ENCODE peak calls at places on chromosomes 12 and 14, in five cellular contexts. A, F, V, C and Q are unnamed samples.

GRCh38 chr14:52268191-52269061 is 928 bp downstream of the PTGDR start:
- DNase-seq in A (peak), F (peak), V (no peak), C (no peak), Q (no peak)

GRCh38 chr12:25587346-25587745 is 34.3 kb upstream of the LMNTD1 start:
- DNase-seq in A (no peak), F (no peak), V (no peak), C (no peak), Q (no peak)

GRCh38 chr12:64635356-64635998 is 25.2 kb downstream of the RASSF3 start:
- DNase-seq in A (no peak), F (no peak), V (no peak), C (no peak), Q (no peak)

GRCh38 chr12:77796775-77797174 is 33.9 kb upstream of the NAV3 start:
- DNase-seq in A (peak), F (peak), V (no peak), C (no peak), Q (no peak)

GRCh38 chr14:97177016-97177415 is 379.8 kb downstream of the VRK1 start:
- DNase-seq in A (no peak), F (peak), V (no peak), C (no peak), Q (no peak)

GRCh38 chr12:86186449-86186848 is 69.7 kb downstream of the MGAT4C start:
- DNase-seq in A (peak), F (peak), V (no peak), C (no peak), Q (no peak)

GRCh38 chr12:90909069-90909676 is 45.8 kb downstream of the CCER1 start:
- DNase-seq in A (peak), F (peak), V (no peak), C (no peak), Q (no peak)

GRCh38 chr14:75875958-75876357 is 105.8 kb downstream of the TGFB3 start:
- DNase-seq in A (no peak), F (peak), V (no peak), C (no peak), Q (no peak)

GRCh38 chr14:79420725-79421124 is 790.6 kb downstream of the DIO2 start:
- DNase-seq in A (no peak), F (no peak), V (no peak), C (no peak), Q (no peak)

GRCh38 chr12:25276199-25276937 is 25.6 kb upstream of the KRAS start:
- DNase-seq in A (peak), F (peak), V (no peak), C (peak), Q (peak)

GRCh38 chr14:74510211-74510931 is 16.8 kb downstream of the ISCA2 start:
- DNase-seq in A (no peak), F (peak), V (no peak), C (no peak), Q (no peak)

GRCh38 chr12:52181757-52182156 is 10.1 kb downstream of the KRT80 start:
- DNase-seq in A (peak), F (no peak), V (no peak), C (no peak), Q (no peak)

GRCh38 chr12:79082595-79082994 is 218.0 kb downstream of the SYT1 start:
- DNase-seq in A (no peak), F (no peak), V (no peak), C (no peak), Q (no peak)

GRCh38 chr14:33904609-33905008 is 46.3 kb downstream of the EGLN3 start:
- DNase-seq in A (no peak), F (no peak), V (no peak), C (no peak), Q (no peak)

GRCh38 chr14:66496188-66496807 is 10.1 kb downstream of the CCDC196 start:
- DNase-seq in A (no peak), F (peak), V (no peak), C (no peak), Q (no peak)

GRCh38 chr12:63905523-63905922 is 61.0 kb downstream of the SRGAP1 start:
- DNase-seq in A (no peak), F (peak), V (no peak), C (no peak), Q (no peak)

GRCh38 chr12:13000616-13000934 is 510 bp upstream of the HEBP1 start:
- DNase-seq in A (no peak), F (no peak), V (no peak), C (no peak), Q (no peak)

GRCh38 chr12:76409074-76409473 is 60.9 kb upstream of the BBS10 start:
- DNase-seq in A (no peak), F (no peak), V (no peak), C (no peak), Q (no peak)

GRCh38 chr12:31033681-31034080 is 40.0 kb upstream of the DDX11 start:
- DNase-seq in A (no peak), F (no peak), V (no peak), C (no peak), Q (no peak)

GRCh38 chr14:68232643-68233055 is 413.1 kb downstream of the RAD51B start:
- DNase-seq in A (peak), F (peak), V (peak), C (peak), Q (peak)

GRCh38 chr14:94171208-94171607 is 2.9 kb upstream of the PPP4R4 start:
- DNase-seq in A (no peak), F (peak), V (no peak), C (no peak), Q (no peak)

GRCh38 chr12:59134750-59135149 is 214.4 kb upstream of the LRIG3 start:
- DNase-seq in A (no peak), F (no peak), V (no peak), C (no peak), Q (no peak)

GRCh38 chr12:91681751-91682150 is 463.9 kb downstream of the BTG1 start:
- DNase-seq in A (no peak), F (no peak), V (no peak), C (no peak), Q (no peak)

GRCh38 chr12:6078378-6079083 is 45.9 kb downstream of the VWF start:
- DNase-seq in A (peak), F (peak), V (no peak), C (no peak), Q (no peak)

GRCh38 chr12:46556820-46557524 is 184.4 kb upstream of the SLC38A2 start:
- DNase-seq in A (peak), F (peak), V (no peak), C (no peak), Q (no peak)

GRCh38 chr14:70808023-70808401 is 1.3 kb downstream of the MAP3K9 start:
- DNase-seq in A (no peak), F (no peak), V (no peak), C (peak), Q (peak)

GRCh38 chr12:15558915-15559528 is 230.2 kb downstream of the EPS8 start:
- DNase-seq in A (peak), F (peak), V (no peak), C (no peak), Q (no peak)

GRCh38 chr12:127773520-127773919 is 493.4 kb upstream of the TMEM132C start:
- DNase-seq in A (no peak), F (no peak), V (no peak), C (no peak), Q (no peak)

GRCh38 chr14:105067140-105067968 is 2.1 kb upstream of the GPR132 start:
- DNase-seq in A (no peak), F (peak), V (no peak), C (no peak), Q (no peak)

GRCh38 chr14:60232185-60232584 is 16.8 kb upstream of the PPM1A start:
- DNase-seq in A (no peak), F (no peak), V (no peak), C (no peak), Q (no peak)

GRCh38 chr12:54378791-54379400 is 5.6 kb downstream of the ZNF385A start:
- DNase-seq in A (peak), F (no peak), V (peak), C (peak), Q (no peak)

GRCh38 chr12:109888179-109889020 is 8.1 kb upstream of the GLTP start:
- DNase-seq in A (peak), F (peak), V (no peak), C (no peak), Q (no peak)

GRCh38 chr12:102993537-102993936 is 36.1 kb downstream of the ASCL1 start:
- DNase-seq in A (no peak), F (no peak), V (no peak), C (no peak), Q (no peak)

GRCh38 chr14:23641180-23641914 is 5.2 kb downstream of the DHRS2 start:
- DNase-seq in A (no peak), F (no peak), V (no peak), C (no peak), Q (no peak)

GRCh38 chr14:23639891-23640523 is 3.8 kb downstream of the DHRS2 start:
- DNase-seq in A (no peak), F (no peak), V (no peak), C (no peak), Q (no peak)

GRCh38 chr14:23641915-23642588 is 5.9 kb downstream of the DHRS2 start:
- DNase-seq in A (no peak), F (no peak), V (no peak), C (no peak), Q (no peak)

GRCh38 chr14:23639048-23639890 is 3.1 kb downstream of the DHRS2 start:
- DNase-seq in A (no peak), F (no peak), V (no peak), C (no peak), Q (no peak)

DNA sequence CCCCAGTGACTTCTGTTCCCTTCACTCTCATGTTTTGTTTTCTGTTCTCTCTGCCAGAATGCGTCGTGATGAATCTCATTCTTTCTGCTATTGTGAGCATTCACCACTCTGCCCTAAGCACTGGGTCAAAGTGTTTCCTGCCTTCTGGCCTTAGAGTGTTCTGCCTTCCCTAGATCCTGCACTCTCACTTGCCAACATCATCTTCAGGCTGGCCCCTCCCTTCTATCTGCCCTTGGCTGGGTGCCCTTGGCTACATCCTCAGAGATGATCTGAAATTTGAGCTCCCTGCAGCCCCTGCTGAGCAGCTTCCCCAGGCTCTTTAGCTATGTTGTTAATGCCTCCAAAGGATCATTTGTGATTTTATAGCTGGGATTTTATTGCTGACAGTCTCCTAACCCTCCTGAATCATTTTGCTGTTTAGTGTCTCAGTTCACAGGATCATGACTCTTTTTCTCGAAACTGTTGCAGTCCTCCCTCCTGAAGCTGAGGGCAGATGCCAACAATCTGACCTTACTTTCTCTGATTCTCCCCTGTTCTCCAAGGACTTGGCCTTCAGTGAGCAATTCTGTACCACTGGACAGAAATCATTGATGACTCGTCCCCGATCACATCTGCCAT is 4.5 kb downstream of the DHRS2 start:
- DNase-seq in A (peak), F (peak), V (peak), C (no peak), Q (peak)
- H3K27ac ChIP-seq in A (no peak), F (no peak), V (peak), C (no peak), Q (peak)

GRCh38 chr12:57740656-57741412 is 2.3 kb upstream of the AGAP2 start:
- DNase-seq in A (no peak), F (no peak), V (no peak), C (no peak), Q (no peak)
- H3K4me3 ChIP-seq in A (no peak), F (no peak), V (no peak), C (peak), Q (no peak)

GRCh38 chr12:89504560-89505346 is 19.8 kb downstream of the GALNT4 start:
- DNase-seq in A (peak), F (no peak), V (no peak), C (no peak), Q (no peak)
- TF ChIP-seq CTCF in A (peak), F (no peak), V (no peak), C (no peak), Q (no peak)

GRCh38 chr14:23485311-23485710 is 15.8 kb downstream of the NGDN start:
- DNase-seq in A (no peak), F (no peak), V (no peak), C (no peak), Q (no peak)
- H3K27ac ChIP-seq in A (no peak), F (no peak), V (no peak), C (no peak), Q (no peak)

DNA sequence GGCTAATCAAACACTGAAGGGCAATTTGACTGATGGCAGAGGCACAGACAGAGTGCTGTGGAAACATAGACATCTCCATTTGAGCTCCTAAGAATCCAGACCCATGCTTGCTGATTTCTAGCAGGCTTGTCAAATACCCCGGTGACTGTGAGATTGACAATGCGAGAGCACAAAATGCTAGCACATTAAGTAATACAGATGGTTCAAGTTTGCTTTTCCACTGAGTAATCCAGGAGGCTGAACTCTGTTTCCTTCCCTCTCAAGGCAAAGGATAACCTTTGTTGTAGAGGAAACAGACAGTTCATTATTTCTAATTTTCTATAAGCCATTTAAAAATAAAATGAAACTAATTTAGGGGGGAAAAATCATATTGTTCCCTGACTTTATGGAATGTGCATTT is 256.5 kb upstream of the CRY1 start:
- DNase-seq in A (no peak), F (no peak), V (no peak), C (no peak), Q (no peak)
- H3K4me3 ChIP-seq in A (no peak), F (no peak), V (no peak), C (no peak), Q (no peak)

DNA sequence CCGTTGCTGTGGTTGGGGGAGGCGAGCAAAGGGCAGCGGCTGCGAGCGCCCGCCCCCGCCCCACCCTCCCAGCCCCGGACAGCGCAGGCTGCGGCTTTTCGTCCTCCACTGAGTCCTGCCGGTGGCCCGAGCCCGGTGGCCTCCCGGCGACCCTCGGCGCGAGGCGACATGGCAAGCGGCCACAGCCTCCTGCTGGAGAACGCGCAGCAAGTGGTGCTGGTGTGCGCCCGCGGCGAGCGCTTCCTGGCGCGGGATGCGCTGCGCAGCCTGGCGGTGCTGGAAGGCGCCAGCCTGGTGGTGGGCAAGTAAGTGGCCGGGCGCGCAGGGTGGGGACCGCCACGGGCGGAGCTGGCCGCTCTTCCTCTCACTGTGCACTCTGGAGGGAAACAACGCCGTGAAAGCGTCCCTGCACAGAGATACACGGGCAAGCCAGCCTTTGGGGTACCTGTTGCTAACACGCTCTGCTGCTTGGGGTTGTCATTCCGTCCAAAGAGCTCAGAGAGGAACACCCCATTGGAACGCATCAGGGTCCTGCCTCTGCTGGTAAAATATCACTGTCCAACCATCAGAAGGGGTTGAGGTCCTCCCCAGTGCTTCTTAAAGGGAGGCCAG is at the start of gene AMDHD1:
- DNase-seq in A (peak), F (peak), V (peak), C (peak), Q (peak)
- TF ChIP-seq CTCF in A (peak), F (no peak), V (peak), C (no peak), Q (no peak)